ENCODE peak calls at places on chromosome 11, in six cellular contexts. C is activated CD4-positive, alpha-beta T cell treated with anti-CD3 and anti-CD28 coated beads, Interleukin-2, amount 50 U/mL, for 4 hours; F is GM23248; M is Right ventricle myocardium superior; Q is endothelial cell; T is T-helper 1 cell. W is an unnamed sample.
A peak's percentile ranks its signal among the peaks of the same experiment; 100 is the strongest.

GRCh38 chr11:35364101-35364780 is 55.1 kb downstream of the SLC1A2 start:
- DNase-seq in C (no peak), F (peak; percentile 97), M (peak; percentile 63), Q (no peak), T (no peak), W (peak; percentile 89)

GRCh38 chr11:1055990-1056771 is 18.5 kb upstream of the MUC2 start:
- DNase-seq in C (no peak), F (no peak), M (peak; percentile 39), Q (no peak), T (no peak), W (no peak)

GRCh38 chr11:2153581-2154194 is 7.3 kb downstream of the INS start:
- DNase-seq in C (no peak), F (no peak), M (no peak), Q (no peak), T (no peak), W (no peak)

GRCh38 chr11:65310756-65311155 is 3.9 kb upstream of the CDC42EP2 start:
- DNase-seq in C (no peak), F (no peak), M (peak; percentile 71), Q (no peak), T (no peak), W (no peak)

GRCh38 chr11:111510311-111510710 is 1.9 kb downstream of the BTG4 start:
- DNase-seq in C (no peak), F (no peak), M (no peak), Q (no peak), T (no peak), W (no peak)

GRCh38 chr11:57668467-57668890 is 565 bp downstream of the ZDHHC5 start:
- DNase-seq in C (no peak), F (peak; percentile 60), M (no peak), Q (no peak), T (peak; percentile 43), W (no peak)

GRCh38 chr11:3021125-3021524 is 29.0 kb upstream of the NAP1L4 start:
- DNase-seq in C (no peak), F (peak; percentile 45), M (no peak), Q (peak; percentile 40), T (no peak), W (no peak)

GRCh38 chr11:82533628-82534353 is 199.9 kb downstream of the FAM181B start:
- DNase-seq in C (no peak), F (no peak), M (no peak), Q (no peak), T (no peak), W (no peak)

GRCh38 chr11:106474274-106474673 is 396.8 kb downstream of the AASDHPPT start:
- DNase-seq in C (no peak), F (no peak), M (no peak), Q (no peak), T (no peak), W (no peak)

GRCh38 chr11:61752925-61753551 is 602 bp downstream of the MYRF start:
- DNase-seq in C (no peak), F (no peak), M (no peak), Q (no peak), T (no peak), W (no peak)

GRCh38 chr11:28673687-28674431 is 565.7 kb downstream of the METTL15 start:
- DNase-seq in C (no peak), F (peak; percentile 78), M (no peak), Q (no peak), T (no peak), W (no peak)

GRCh38 chr11:14578551-14578956 is 58.4 kb upstream of the PSMA1 start:
- DNase-seq in C (peak; percentile 40), F (no peak), M (no peak), Q (peak; percentile 18), T (peak; percentile 59), W (no peak)

GRCh38 chr11:102177974-102178631 is 67.9 kb downstream of the YAP1 start:
- DNase-seq in C (no peak), F (peak; percentile 94), M (no peak), Q (no peak), T (no peak), W (no peak)

GRCh38 chr11:18282626-18283025 is 16.6 kb downstream of the SAA1 start:
- DNase-seq in C (no peak), F (no peak), M (no peak), Q (no peak), T (no peak), W (no peak)

GRCh38 chr11:114243461-114244372 is 52.5 kb upstream of the NNMT start:
- DNase-seq in C (no peak), F (no peak), M (peak; percentile 73), Q (no peak), T (no peak), W (peak; percentile 10)

GRCh38 chr11:94305146-94305545 is 766 bp downstream of the IZUMO1R start:
- DNase-seq in C (no peak), F (peak; percentile 43), M (no peak), Q (no peak), T (no peak), W (no peak)

GRCh38 chr11:94725071-94725470 is 43.1 kb upstream of the AMOTL1 start:
- DNase-seq in C (no peak), F (no peak), M (no peak), Q (no peak), T (no peak), W (no peak)

GRCh38 chr11:93846411-93846810 is 4.0 kb downstream of the VSTM5 start:
- DNase-seq in C (no peak), F (peak; percentile 20), M (no peak), Q (no peak), T (no peak), W (no peak)

GRCh38 chr11:33329705-33330329 is 72.6 kb downstream of the HIPK3 start:
- DNase-seq in C (peak; percentile 33), F (peak; percentile 75), M (no peak), Q (peak; percentile 31), T (peak; percentile 12), W (peak; percentile 59)

GRCh38 chr11:27100534-27100933 is 59.9 kb downstream of the BBOX1 start:
- DNase-seq in C (no peak), F (no peak), M (no peak), Q (no peak), T (no peak), W (peak; percentile 93)

GRCh38 chr11:45765836-45766235 is 39.1 kb upstream of the SLC35C1 start:
- DNase-seq in C (no peak), F (no peak), M (no peak), Q (no peak), T (no peak), W (no peak)

GRCh38 chr11:111299111-111300026 is 1.0 kb downstream of the POU2AF3 start:
- DNase-seq in C (no peak), F (peak; percentile 71), M (peak; percentile 76), Q (peak; percentile 75), T (no peak), W (no peak)

GRCh38 chr11:48880021-48880441 is 103.7 kb downstream of the TRIM51G start:
- DNase-seq in C (no peak), F (no peak), M (peak; percentile 24), Q (no peak), T (no peak), W (no peak)

GRCh38 chr11:104892723-104893511 is 5.3 kb downstream of the CASP12 start:
- DNase-seq in C (no peak), F (no peak), M (no peak), Q (no peak), T (no peak), W (no peak)

GRCh38 chr11:62179995-62180394 is 10.0 kb upstream of the SCGB1D1 start:
- DNase-seq in C (no peak), F (no peak), M (no peak), Q (no peak), T (no peak), W (no peak)

GRCh38 chr11:68269414-68270081 is 2.2 kb downstream of the C11orf24 start:
- DNase-seq in C (no peak), F (peak; percentile 93), M (no peak), Q (no peak), T (no peak), W (no peak)

GRCh38 chr11:122743949-122744876 is 88.7 kb downstream of the UBASH3B start:
- DNase-seq in C (peak; percentile 78), F (no peak), M (no peak), Q (no peak), T (peak; percentile 67), W (no peak)

GRCh38 chr11:28104425-28104824 is 3.5 kb downstream of the KIF18A start:
- DNase-seq in C (no peak), F (no peak), M (no peak), Q (no peak), T (no peak), W (no peak)

GRCh38 chr11:70437111-70437784 is 38.9 kb downstream of the CTTN start:
- DNase-seq in C (no peak), F (no peak), M (no peak), Q (no peak), T (no peak), W (no peak)

GRCh38 chr11:74434528-74434927 is 32.8 kb downstream of the KCNE3 start:
- DNase-seq in C (no peak), F (no peak), M (no peak), Q (no peak), T (no peak), W (no peak)

W was measured in NCI-H446 treated with DMSO at 0.1 percent for 48 hours.